ENCODE peak calls at places on chromosomes 3 and 15, in six cellular contexts. S, U, V, B, C and L are unnamed samples.

GRCh38 chr3:150372320-150373118 is 35.6 kb upstream of the TSC22D2 start:
- DNase-seq in B (no peak), U (no peak), S (no peak), V (no peak), C (no peak), L (no peak)

GRCh38 chr3:126469479-126469878 is 6.2 kb downstream of the ZXDC start:
- DNase-seq in C (no peak), V (no peak), B (no peak), S (no peak), U (peak; percentile 9), L (no peak)

GRCh38 chr15:75199347-75199976 is 2.2 kb upstream of the C15orf39 start:
- DNase-seq in C (no peak), B (no peak), U (no peak), S (no peak), V (no peak), L (no peak)

GRCh38 chr15:29651476-29652072 is 170.7 kb downstream of the TJP1 start:
- DNase-seq in V (no peak), C (no peak), B (no peak), S (no peak), U (no peak), L (no peak)

GRCh38 chr3:38031022-38031994 is 1.9 kb upstream of the PLCD1 start:
- DNase-seq in S (no peak), V (no peak), B (no peak), U (peak; percentile 78), C (no peak), L (no peak)

GRCh38 chr3:193788189-193788946 is 195.4 kb downstream of the OPA1 start:
- DNase-seq in C (no peak), B (peak; percentile 28), U (peak; percentile 75), S (peak; percentile 41), V (peak; percentile 51), L (no peak)

GRCh38 chr15:72934006-72934405 is 118.3 kb upstream of the NEO1 start:
- DNase-seq in C (no peak), V (no peak), B (no peak), U (no peak), S (no peak), L (no peak)

GRCh38 chr3:177441813-177442646 is 244.7 kb upstream of the TBL1XR1 start:
- DNase-seq in U (no peak), V (no peak), S (no peak), B (no peak), C (no peak), L (peak; percentile 34)

GRCh38 chr15:62878070-62878469 is 164.5 kb upstream of the TPM1 start:
- DNase-seq in C (no peak), U (no peak), B (no peak), V (no peak), S (no peak), L (no peak)

GRCh38 chr15:74306801-74307217 is 60.6 kb downstream of the CYP11A1 start:
- DNase-seq in S (no peak), U (no peak), B (no peak), V (no peak), C (no peak), L (no peak)

GRCh38 chr15:38308797-38309196 is 56.2 kb downstream of the SPRED1 start:
- DNase-seq in S (no peak), C (no peak), B (no peak), V (no peak), U (no peak), L (no peak)

GRCh38 chr3:157335677-157336076 is 101.0 kb upstream of the PTX3 start:
- DNase-seq in S (no peak), U (no peak), B (peak; percentile 77), V (no peak), C (no peak), L (peak; percentile 39)

GRCh38 chr3:73513260-73513659 is 111.5 kb downstream of the PDZRN3 start:
- DNase-seq in B (no peak), S (no peak), C (no peak), V (no peak), U (peak; percentile 85), L (no peak)

GRCh38 chr3:18572809-18573208 is 147.7 kb upstream of the SATB1 start:
- DNase-seq in V (no peak), S (no peak), B (no peak), U (no peak), C (no peak), L (no peak)

GRCh38 chr3:66326340-66326739 is 105.5 kb downstream of the SLC25A26 start:
- DNase-seq in U (no peak), C (no peak), V (no peak), S (no peak), B (no peak), L (no peak)

GRCh38 chr15:82177291-82178010 is 85.1 kb downstream of the EFL1 start:
- DNase-seq in V (no peak), U (no peak), S (no peak), B (peak; percentile 71), C (no peak), L (no peak)

GRCh38 chr3:38247366-38248035 is 18.1 kb upstream of the SLC22A13 start:
- DNase-seq in C (no peak), V (no peak), S (peak; percentile 34), U (no peak), B (peak; percentile 80), L (peak; percentile 64)

GRCh38 chr3:122758877-122759670 is 34.6 kb downstream of the HSPBAP1 start:
- DNase-seq in B (no peak), U (no peak), C (no peak), S (no peak), V (no peak), L (no peak)

GRCh38 chr3:173660645-173661299 is 263.2 kb downstream of the NLGN1 start:
- DNase-seq in C (no peak), B (peak; percentile 5), V (no peak), S (no peak), U (no peak), L (no peak)
- H3K27ac ChIP-seq in C (no peak overlapping the region), B (no peak overlapping the region), V (peak overlapping the region; percentile 30), S (no peak overlapping the region), U (no peak overlapping the region), L (no peak overlapping the region)

GRCh38 chr3:10942806-10943205 is 49.7 kb upstream of the SLC6A1 start:
- DNase-seq in S (no peak), B (no peak), C (no peak), U (no peak), V (no peak), L (no peak)

GRCh38 chr3:10939556-10939955 is 53.0 kb upstream of the SLC6A1 start:
- DNase-seq in C (no peak), V (no peak), S (no peak), U (no peak), B (no peak), L (no peak)

GRCh38 chr3:10941972-10942371 is 50.6 kb upstream of the SLC6A1 start:
- DNase-seq in C (no peak), U (no peak), S (no peak), V (no peak), B (no peak), L (no peak)

GRCh38 chr3:10937141-10937825 is 55.3 kb upstream of the SLC6A1 start:
- DNase-seq in C (no peak), V (no peak), S (no peak), U (no peak), B (no peak), L (no peak)

GRCh38 chr3:10940106-10940505 is 52.4 kb upstream of the SLC6A1 start:
- DNase-seq in S (no peak), C (no peak), B (no peak), U (no peak), V (no peak), L (no peak)
- H3K4me3 ChIP-seq in S (no peak overlapping the region), C (no peak overlapping the region), B (no peak overlapping the region), U (no peak overlapping the region), V (no peak overlapping the region), L (no peak overlapping the region)

DNA sequence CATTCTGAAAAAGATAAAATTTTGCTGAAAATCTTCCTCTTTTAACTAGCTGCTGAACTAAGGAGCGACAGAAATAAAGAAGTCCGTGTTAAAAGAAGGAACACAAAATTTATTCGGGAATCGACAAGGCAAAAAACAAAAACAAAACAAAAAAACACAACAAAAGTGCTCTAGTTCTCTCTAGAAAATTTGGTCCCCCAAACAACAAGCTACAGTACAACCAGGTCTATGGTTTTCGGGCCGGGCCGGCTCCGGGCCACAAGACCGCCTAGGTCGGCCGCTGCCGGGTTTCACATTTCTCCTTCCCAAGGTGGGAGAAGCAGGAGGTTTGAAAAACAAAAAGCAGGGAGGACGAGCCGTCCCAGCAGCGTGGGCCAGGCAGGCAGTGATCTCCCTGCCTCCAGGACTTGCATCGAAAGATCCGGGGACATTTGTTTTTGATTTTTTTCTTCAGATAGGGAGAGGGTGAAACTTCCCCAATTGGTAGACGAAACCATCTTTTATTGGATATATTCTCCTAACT is 2.7 kb downstream of the FOXL2 start:
- DNase-seq in C (no peak), S (no peak), U (no peak), B (no peak), V (no peak), L (no peak)
- H3K27me3 ChIP-seq in C (peaks cover 100% of the 10 kb centered on the region), S (peaks cover 99% of the 10 kb centered on the region), U (peaks cover 65% of the 10 kb centered on the region), B (peaks cover 93% of the 10 kb centered on the region), V (peaks cover 100% of the 10 kb centered on the region), L (peaks cover 93% of the 10 kb centered on the region)

DNA sequence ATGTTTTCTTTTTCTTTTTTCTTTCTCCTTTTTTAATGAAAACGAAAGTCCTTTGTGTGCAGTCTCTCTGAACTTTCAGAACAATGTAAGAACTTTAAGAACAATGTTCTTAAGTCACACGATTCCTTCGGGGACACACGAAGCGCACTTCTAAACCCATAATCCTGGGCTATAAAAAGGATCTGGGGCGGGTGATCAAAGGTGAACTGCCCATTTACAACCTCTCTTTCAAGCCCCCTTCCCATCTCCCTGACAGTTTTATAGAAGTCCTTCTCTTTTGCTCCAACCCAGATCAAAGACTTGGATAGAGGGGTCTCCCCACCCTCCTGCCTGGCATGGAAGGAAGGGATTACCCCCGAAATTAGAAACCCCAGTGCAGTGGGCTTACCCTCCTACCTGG is 126.8 kb downstream of the BDH1 start:
- DNase-seq in C (no peak), S (no peak), B (no peak), U (no peak), V (no peak), L (no peak)
- H3K27ac ChIP-seq in C (peak overlapping the region; percentile 39), S (no peak overlapping the region), B (no peak overlapping the region), U (no peak overlapping the region), V (no peak overlapping the region), L (no peak overlapping the region)

GRCh38 chr3:35638640-35639250 is 580 bp upstream of the ARPP21 start:
- DNase-seq in V (no peak), S (no peak), U (no peak), C (no peak), B (no peak), L (no peak)
- H3K4me3 ChIP-seq in V (peak overlapping the region; percentile 47), S (peak overlapping the region; percentile 45), U (no peak overlapping the region), C (peak overlapping the region; percentile 2), B (peak overlapping the region; percentile 74), L (no peak overlapping the region)

GRCh38 chr15:70423267-70423666 is 325.6 kb upstream of the TLE3 start:
- DNase-seq in S (no peak), C (no peak), B (no peak), U (no peak), V (no peak), L (no peak)
- H3K27me3 ChIP-seq in S (peaks cover 7% of the 10 kb centered on the region), C (peaks cover 99% of the 10 kb centered on the region), B (peaks cover 44% of the 10 kb centered on the region), U (no peaks in the 10 kb centered on the region), V (peaks cover 39% of the 10 kb centered on the region), L (peaks cover 51% of the 10 kb centered on the region)

DNA sequence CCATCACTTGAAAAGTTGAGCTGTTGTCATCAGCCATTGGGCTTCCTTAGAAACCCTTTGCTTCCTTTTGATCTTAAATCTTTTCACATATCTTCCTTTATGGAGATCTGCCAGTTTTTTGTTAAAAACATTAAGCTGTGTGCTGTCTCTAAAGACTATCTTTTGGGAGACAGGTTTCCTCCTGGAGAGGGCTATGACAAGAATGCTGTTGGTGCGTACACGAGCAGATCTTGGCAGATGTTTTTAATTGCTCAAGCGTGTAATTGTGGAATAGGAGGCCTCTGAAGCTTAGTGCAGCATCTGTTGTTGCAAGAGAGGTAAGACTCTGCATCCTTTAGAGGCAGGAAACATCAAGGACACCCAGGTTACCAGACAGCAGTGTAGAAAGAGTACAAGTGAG is 56.8 kb downstream of the PHLDB2 start:
- DNase-seq in C (no peak), U (no peak), S (no peak), V (no peak), B (no peak), L (no peak)
- H3K27ac ChIP-seq in C (no peak overlapping the region), U (no peak overlapping the region), S (no peak overlapping the region), V (peak overlapping the region; percentile 5), B (no peak overlapping the region), L (no peak overlapping the region)